ENCODE peak calls at places on chromosomes 5 and 9, in eight cellular contexts. One of them, this sample, is unnamed.

GRCh38 chr5:150497274-150497988 is 10.5 kb upstream of the NDST1 start:
- DNase-seq in H7: no peak
- DNase-seq in hippocampal formation: peak; percentile 58
- DNase-seq in nucleus accumbens: peak; percentile 73
- DNase-seq in right atrium auricular region: peak; percentile 91
- DNase-seq in stimulated activated naive CD8-positive, alpha-beta T cell treated with anti-CD3 and anti-CD28 coated beads, Interleukin-15, Interleukin-2, amounts not matched to agents 100 U/mL and 50 U/mL, for 24 hours: no peak
- DNase-seq in NCI-H510A treated with DMSO at 0.1 percent for 48 hours: peak; percentile 14
- DNase-seq in NCI-H345: peak; percentile 38
- DNase-seq in this sample: peak; percentile 93

GRCh38 chr5:168110384-168110783 is 181.1 kb upstream of the WWC1 start:
- DNase-seq in NCI-H510A treated with DMSO at 0.1 percent for 48 hours: no peak
- DNase-seq in right atrium auricular region: no peak
- DNase-seq in NCI-H345: no peak
- DNase-seq in nucleus accumbens: no peak
- DNase-seq in hippocampal formation: no peak
- DNase-seq in stimulated activated naive CD8-positive, alpha-beta T cell treated with anti-CD3 and anti-CD28 coated beads, Interleukin-15, Interleukin-2, amounts not matched to agents 100 U/mL and 50 U/mL, for 24 hours: no peak
- DNase-seq in H7: no peak
- DNase-seq in this sample: no peak

GRCh38 chr9:69168709-69169217 is 5.3 kb upstream of the TJP2 start:
- DNase-seq in nucleus accumbens: no peak
- DNase-seq in NCI-H510A treated with DMSO at 0.1 percent for 48 hours: peak; percentile 93
- DNase-seq in right atrium auricular region: no peak
- DNase-seq in hippocampal formation: no peak
- DNase-seq in NCI-H345: peak; percentile 24
- DNase-seq in stimulated activated naive CD8-positive, alpha-beta T cell treated with anti-CD3 and anti-CD28 coated beads, Interleukin-15, Interleukin-2, amounts not matched to agents 100 U/mL and 50 U/mL, for 24 hours: peak; percentile 47
- DNase-seq in H7: peak; percentile 69
- DNase-seq in this sample: no peak

GRCh38 chr5:102670224-102670836 is 84.8 kb upstream of the PAM start:
- DNase-seq in nucleus accumbens: no peak
- DNase-seq in right atrium auricular region: no peak
- DNase-seq in NCI-H345: no peak
- DNase-seq in H7: peak; percentile 68
- DNase-seq in NCI-H510A treated with DMSO at 0.1 percent for 48 hours: peak; percentile 74
- DNase-seq in stimulated activated naive CD8-positive, alpha-beta T cell treated with anti-CD3 and anti-CD28 coated beads, Interleukin-15, Interleukin-2, amounts not matched to agents 100 U/mL and 50 U/mL, for 24 hours: peak; percentile 14
- DNase-seq in hippocampal formation: no peak
- DNase-seq in this sample: peak; percentile 80

GRCh38 chr5:83899351-83899970 is 178.8 kb upstream of the HAPLN1 start:
- DNase-seq in NCI-H345: no peak
- DNase-seq in hippocampal formation: no peak
- DNase-seq in stimulated activated naive CD8-positive, alpha-beta T cell treated with anti-CD3 and anti-CD28 coated beads, Interleukin-15, Interleukin-2, amounts not matched to agents 100 U/mL and 50 U/mL, for 24 hours: no peak
- DNase-seq in right atrium auricular region: no peak
- DNase-seq in nucleus accumbens: no peak
- DNase-seq in H7: no peak
- DNase-seq in NCI-H510A treated with DMSO at 0.1 percent for 48 hours: no peak
- DNase-seq in this sample: no peak

GRCh38 chr5:2373631-2374030 is 377.8 kb downstream of the IRX2 start:
- DNase-seq in stimulated activated naive CD8-positive, alpha-beta T cell treated with anti-CD3 and anti-CD28 coated beads, Interleukin-15, Interleukin-2, amounts not matched to agents 100 U/mL and 50 U/mL, for 24 hours: no peak
- DNase-seq in right atrium auricular region: no peak
- DNase-seq in NCI-H510A treated with DMSO at 0.1 percent for 48 hours: no peak
- DNase-seq in NCI-H345: no peak
- DNase-seq in H7: peak; percentile 7
- DNase-seq in hippocampal formation: no peak
- DNase-seq in nucleus accumbens: no peak
- DNase-seq in this sample: no peak

GRCh38 chr9:132731230-132731629 is 61.0 kb downstream of the GTF3C4 start:
- DNase-seq in stimulated activated naive CD8-positive, alpha-beta T cell treated with anti-CD3 and anti-CD28 coated beads, Interleukin-15, Interleukin-2, amounts not matched to agents 100 U/mL and 50 U/mL, for 24 hours: no peak
- DNase-seq in nucleus accumbens: no peak
- DNase-seq in NCI-H345: no peak
- DNase-seq in right atrium auricular region: no peak
- DNase-seq in H7: no peak
- DNase-seq in hippocampal formation: no peak
- DNase-seq in NCI-H510A treated with DMSO at 0.1 percent for 48 hours: no peak
- DNase-seq in this sample: no peak

GRCh38 chr5:31479706-31480105 is 52.2 kb downstream of the DROSHA start:
- DNase-seq in hippocampal formation: no peak
- DNase-seq in NCI-H510A treated with DMSO at 0.1 percent for 48 hours: no peak
- DNase-seq in stimulated activated naive CD8-positive, alpha-beta T cell treated with anti-CD3 and anti-CD28 coated beads, Interleukin-15, Interleukin-2, amounts not matched to agents 100 U/mL and 50 U/mL, for 24 hours: no peak
- DNase-seq in H7: no peak
- DNase-seq in nucleus accumbens: no peak
- DNase-seq in NCI-H345: no peak
- DNase-seq in right atrium auricular region: no peak
- DNase-seq in this sample: no peak

GRCh38 chr5:132059696-132060500 is 557 bp upstream of the IL3 start:
- DNase-seq in nucleus accumbens: no peak
- DNase-seq in NCI-H510A treated with DMSO at 0.1 percent for 48 hours: no peak
- DNase-seq in hippocampal formation: no peak
- DNase-seq in NCI-H345: no peak
- DNase-seq in H7: peak; percentile 33
- DNase-seq in stimulated activated naive CD8-positive, alpha-beta T cell treated with anti-CD3 and anti-CD28 coated beads, Interleukin-15, Interleukin-2, amounts not matched to agents 100 U/mL and 50 U/mL, for 24 hours: no peak
- DNase-seq in right atrium auricular region: peak; percentile 53
- DNase-seq in this sample: no peak

GRCh38 chr5:95317085-95317484 is 32.2 kb upstream of the MCTP1 start:
- DNase-seq in hippocampal formation: no peak
- DNase-seq in right atrium auricular region: no peak
- DNase-seq in NCI-H345: no peak
- DNase-seq in stimulated activated naive CD8-positive, alpha-beta T cell treated with anti-CD3 and anti-CD28 coated beads, Interleukin-15, Interleukin-2, amounts not matched to agents 100 U/mL and 50 U/mL, for 24 hours: no peak
- DNase-seq in nucleus accumbens: no peak
- DNase-seq in H7: peak; percentile 8
- DNase-seq in NCI-H510A treated with DMSO at 0.1 percent for 48 hours: no peak
- DNase-seq in this sample: no peak

GRCh38 chr5:55418994-55419991 is 111.5 kb downstream of the MTREX start:
- DNase-seq in stimulated activated naive CD8-positive, alpha-beta T cell treated with anti-CD3 and anti-CD28 coated beads, Interleukin-15, Interleukin-2, amounts not matched to agents 100 U/mL and 50 U/mL, for 24 hours: no peak
- DNase-seq in hippocampal formation: no peak
- DNase-seq in NCI-H510A treated with DMSO at 0.1 percent for 48 hours: no peak
- DNase-seq in nucleus accumbens: no peak
- DNase-seq in H7: no peak
- DNase-seq in NCI-H345: no peak
- DNase-seq in right atrium auricular region: no peak
- DNase-seq in this sample: no peak

GRCh38 chr5:176653986-176654385 is 6.7 kb downstream of the TSPAN17 start:
- DNase-seq in NCI-H510A treated with DMSO at 0.1 percent for 48 hours: no peak
- DNase-seq in NCI-H345: no peak
- DNase-seq in stimulated activated naive CD8-positive, alpha-beta T cell treated with anti-CD3 and anti-CD28 coated beads, Interleukin-15, Interleukin-2, amounts not matched to agents 100 U/mL and 50 U/mL, for 24 hours: no peak
- DNase-seq in right atrium auricular region: no peak
- DNase-seq in H7: no peak
- DNase-seq in hippocampal formation: no peak
- DNase-seq in nucleus accumbens: no peak
- DNase-seq in this sample: no peak

GRCh38 chr5:57666582-57666981 is 184.0 kb upstream of the ACTBL2 start:
- DNase-seq in NCI-H510A treated with DMSO at 0.1 percent for 48 hours: no peak
- DNase-seq in stimulated activated naive CD8-positive, alpha-beta T cell treated with anti-CD3 and anti-CD28 coated beads, Interleukin-15, Interleukin-2, amounts not matched to agents 100 U/mL and 50 U/mL, for 24 hours: no peak
- DNase-seq in nucleus accumbens: no peak
- DNase-seq in NCI-H345: no peak
- DNase-seq in right atrium auricular region: no peak
- DNase-seq in H7: no peak
- DNase-seq in hippocampal formation: no peak
- DNase-seq in this sample: no peak

GRCh38 chr5:891837-892389 is 688 bp downstream of the BRD9 start:
- DNase-seq in nucleus accumbens: peak; percentile 26
- DNase-seq in hippocampal formation: no peak
- DNase-seq in NCI-H345: no peak
- DNase-seq in H7: no peak
- DNase-seq in stimulated activated naive CD8-positive, alpha-beta T cell treated with anti-CD3 and anti-CD28 coated beads, Interleukin-15, Interleukin-2, amounts not matched to agents 100 U/mL and 50 U/mL, for 24 hours: no peak
- DNase-seq in NCI-H510A treated with DMSO at 0.1 percent for 48 hours: peak; percentile 71
- DNase-seq in right atrium auricular region: no peak
- DNase-seq in this sample: peak; percentile 33

GRCh38 chr5:6504677-6505414 is 56.2 kb downstream of the UBE2QL1 start:
- DNase-seq in H7: no peak
- DNase-seq in NCI-H510A treated with DMSO at 0.1 percent for 48 hours: peak; percentile 28
- DNase-seq in hippocampal formation: no peak
- DNase-seq in NCI-H345: peak; percentile 54
- DNase-seq in nucleus accumbens: no peak
- DNase-seq in right atrium auricular region: no peak
- DNase-seq in stimulated activated naive CD8-positive, alpha-beta T cell treated with anti-CD3 and anti-CD28 coated beads, Interleukin-15, Interleukin-2, amounts not matched to agents 100 U/mL and 50 U/mL, for 24 hours: no peak
- DNase-seq in this sample: no peak

GRCh38 chr5:172703952-172704351 is 62.9 kb downstream of the NEURL1B start:
- DNase-seq in nucleus accumbens: no peak
- DNase-seq in hippocampal formation: no peak
- DNase-seq in right atrium auricular region: no peak
- DNase-seq in H7: no peak
- DNase-seq in NCI-H510A treated with DMSO at 0.1 percent for 48 hours: no peak
- DNase-seq in NCI-H345: no peak
- DNase-seq in stimulated activated naive CD8-positive, alpha-beta T cell treated with anti-CD3 and anti-CD28 coated beads, Interleukin-15, Interleukin-2, amounts not matched to agents 100 U/mL and 50 U/mL, for 24 hours: no peak
- DNase-seq in this sample: no peak

This sample was measured in SW480.